ENCODE peak calls at places on chromosomes 13 and 19, in ten cellular contexts. R is H9; V is uterus; N is GM23248; X is keratinocyte; P is CD8-positive, alpha-beta memory T cell; A is H1; I is IMR-90; F is transverse colon; E is aorta. Q is an unnamed sample.

GRCh38 chr13:95258098-95258497 is 43.2 kb downstream of the ABCC4 start:
- DNase-seq in R (no peak), V (no peak), N (no peak), X (no peak), P (no peak), A (no peak), I (no peak), F (no peak), E (no peak), Q (no peak)

GRCh38 chr13:48302920-48303330 is 626 bp upstream of the RB1 start:
- DNase-seq in R (no peak), V (no peak), N (no peak), X (no peak), P (no peak), A (no peak), I (peak; percentile 37), F (no peak), E (no peak), Q (no peak)

GRCh38 chr19:1258161-1258492 is 9.7 kb downstream of the MIDN start:
- DNase-seq in R (no peak), V (no peak), N (no peak), X (no peak), P (no peak), A (no peak), I (no peak), F (no peak), E (no peak), Q (no peak)

GRCh38 chr13:92963029-92963428 is 263.6 kb upstream of the GPC6 start:
- DNase-seq in R (no peak), V (no peak), N (peak; percentile 37), X (no peak), P (no peak), A (no peak), I (peak; percentile 20), F (no peak), E (no peak), Q (no peak)

GRCh38 chr13:46962286-46962941 is 65.6 kb upstream of the HTR2A start:
- DNase-seq in R (no peak), V (no peak), N (peak; percentile 80), X (no peak), P (no peak), A (no peak), I (peak; percentile 73), F (no peak), E (no peak), Q (no peak)

GRCh38 chr19:56137405-56137804 is 3.7 kb upstream of the ZNF444 start:
- DNase-seq in R (no peak), V (no peak), N (no peak), X (no peak), P (no peak), A (no peak), I (no peak), F (peak; percentile 88), E (no peak), Q (no peak)

GRCh38 chr19:246551-246950 is 44.7 kb downstream of the PLPP2 start:
- DNase-seq in R (peak; percentile 44), V (no peak), N (no peak), X (no peak), P (no peak), A (peak; percentile 52), I (no peak), F (peak; percentile 7), E (no peak), Q (no peak)

GRCh38 chr13:105616313-105617075 is 919.0 kb downstream of the EFNB2 start:
- DNase-seq in R (no peak), V (no peak), N (no peak), X (no peak), P (no peak), A (no peak), I (peak; percentile 5), F (no peak), E (no peak), Q (no peak)

GRCh38 chr19:54415208-54415900 is at the start of gene TTYH1:
- DNase-seq in R (peak; percentile 62), V (no peak), N (no peak), X (no peak), P (no peak), A (peak; percentile 91), I (no peak), F (no peak), E (no peak), Q (peak; percentile 10)

GRCh38 chr13:24385902-24386301 is 76.5 kb downstream of the C1QTNF9 start:
- DNase-seq in R (no peak), V (no peak), N (no peak), X (no peak), P (no peak), A (no peak), I (no peak), F (no peak), E (no peak), Q (no peak)

GRCh38 chr13:57629821-57630235 is 1.7 kb upstream of the PCDH17 start:
- DNase-seq in R (peak; percentile 98), V (peak; percentile 48), N (peak; percentile 67), X (no peak), P (no peak), A (peak; percentile 97), I (peak; percentile 42), F (peak; percentile 27), E (peak; percentile 77), Q (peak; percentile 39)

GRCh38 chr13:112446867-112447266 is 70.7 kb downstream of the SPACA7 start:
- DNase-seq in R (peak; percentile 21), V (no peak), N (no peak), X (no peak), P (no peak), A (no peak), I (no peak), F (no peak), E (no peak), Q (no peak)

GRCh38 chr13:76717092-76717491 is 169.1 kb downstream of the KCTD12 start:
- DNase-seq in R (no peak), V (no peak), N (peak; percentile 85), X (no peak), P (no peak), A (no peak), I (peak; percentile 73), F (no peak), E (no peak), Q (no peak)

GRCh38 chr19:42989851-42990250 is 36.4 kb downstream of the PSG11 start:
- DNase-seq in R (no peak), V (no peak), N (no peak), X (peak; percentile 33), P (no peak), A (no peak), I (no peak), F (no peak), E (no peak), Q (no peak)

GRCh38 chr19:10332965-10333757 is at the start of gene RAVER1:
- DNase-seq in R (peak; percentile 97), V (peak; percentile 98), N (peak; percentile 100), X (peak; percentile 89), P (peak; percentile 99), A (peak; percentile 94), I (peak; percentile 97), F (peak; percentile 99), E (peak; percentile 98), Q (peak; percentile 97)

GRCh38 chr19:10333758-10334339 is 520 bp upstream of the RAVER1 start:
- DNase-seq in R (no peak), V (no peak), N (peak; percentile 48), X (no peak), P (no peak), A (peak; percentile 63), I (no peak), F (no peak), E (no peak), Q (no peak)

GRCh38 chr19:10329555-10329954 is 3.8 kb downstream of the RAVER1 start:
- DNase-seq in R (no peak), V (no peak), N (no peak), X (no peak), P (no peak), A (no peak), I (no peak), F (no peak), E (no peak), Q (no peak)

GRCh38 chr19:10334340-10335148 is 1.2 kb upstream of the RAVER1 start:
- DNase-seq in R (peak; percentile 95), V (peak; percentile 98), N (peak; percentile 99), X (peak; percentile 59), P (no peak), A (peak; percentile 99), I (peak; percentile 93), F (peak; percentile 97), E (peak; percentile 95), Q (peak; percentile 15)

GRCh38 chr19:10332158-10332964 is 968 bp downstream of the RAVER1 start:
- DNase-seq in R (no peak), V (no peak), N (peak; percentile 17), X (no peak), P (no peak), A (no peak), I (no peak), F (peak; percentile 71), E (no peak), Q (no peak)
- H3K27ac ChIP-seq in R (no peak overlapping the region), V (peak overlapping the region; percentile 96), N (peak overlapping the region; percentile 92), X (peak overlapping the region; percentile 82), P (peak overlapping the region; percentile 84), A (peak overlapping the region; percentile 76), I (peak overlapping the region; percentile 86), F (peak overlapping the region; percentile 95), E (no peak overlapping the region), Q (peak overlapping the region; percentile 91)

GRCh38 chr13:36918246-36919060 is 1.6 kb downstream of the SMAD9 start:
- DNase-seq in R (no peak), V (no peak), N (peak; percentile 58), X (no peak), P (no peak), A (no peak), I (peak; percentile 36), F (no peak), E (no peak), Q (no peak)
- H3K4me1 ChIP-seq in R (no peaks in the 10 kb centered on the region), V (no peaks in the 10 kb centered on the region), N (peaks cover 18% of the 10 kb centered on the region), X (peaks cover 5% of the 10 kb centered on the region), P (no peaks in the 10 kb centered on the region), A (peaks cover 4% of the 10 kb centered on the region), I (peaks cover 8% of the 10 kb centered on the region), F (peaks cover 7% of the 10 kb centered on the region), E (peaks cover 2% of the 10 kb centered on the region), Q (peaks cover 3% of the 10 kb centered on the region)

DNA sequence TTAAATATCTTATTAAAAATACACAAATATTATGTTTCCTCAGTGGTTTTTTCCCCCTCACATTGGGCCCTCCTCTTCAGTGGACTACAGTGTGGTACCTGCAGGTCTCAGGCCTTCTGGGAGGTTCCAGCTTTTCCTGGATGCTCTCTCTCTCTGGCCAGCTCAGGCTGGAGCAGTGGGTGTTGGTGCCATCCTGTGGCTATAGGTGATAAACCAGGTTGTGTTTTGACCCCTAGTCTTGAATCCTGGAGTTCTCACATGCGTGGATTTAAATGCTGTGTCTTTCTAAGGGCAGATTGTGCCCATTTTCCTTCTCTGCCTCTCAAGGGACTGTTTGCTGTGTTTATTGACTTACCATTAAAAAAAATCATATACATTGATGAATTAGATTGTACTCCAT is 41.2 kb upstream of the ZNF527 start:
- DNase-seq in R (peak; percentile 59), V (no peak), N (peak; percentile 16), X (no peak), P (no peak), A (no peak), I (no peak), F (no peak), E (no peak), Q (no peak)
- H3K9me3 ChIP-seq in R (no peaks in the 10 kb centered on the region), V (no peaks in the 10 kb centered on the region), N (no peaks in the 10 kb centered on the region), X (no peaks in the 10 kb centered on the region), P (no peaks in the 10 kb centered on the region), A (no peaks in the 10 kb centered on the region), I (no peaks in the 10 kb centered on the region), F (no peaks in the 10 kb centered on the region), E (no peaks in the 10 kb centered on the region), Q (no peaks in the 10 kb centered on the region)

DNA sequence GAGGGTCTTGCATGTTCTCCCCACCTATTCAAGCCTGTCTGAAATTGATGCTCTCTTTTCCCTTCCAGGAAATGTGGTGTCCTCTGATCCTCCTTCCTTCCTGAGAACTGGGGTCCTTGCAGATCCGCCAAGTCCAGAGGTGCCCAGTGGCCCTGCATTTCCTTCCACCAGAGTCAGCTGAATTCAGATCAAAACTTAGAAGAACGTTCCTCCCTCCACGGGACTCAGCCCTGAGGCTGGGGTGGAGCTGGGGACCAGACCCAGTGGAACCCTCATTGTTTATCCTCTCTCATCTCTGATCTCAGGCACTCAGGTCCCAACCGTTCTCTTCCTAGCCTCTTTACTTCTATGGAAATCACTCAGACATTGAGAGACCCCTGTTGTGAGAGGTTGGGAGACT is 477.3 kb downstream of the TSHZ3 start:
- DNase-seq in R (peak; percentile 5), V (no peak), N (no peak), X (no peak), P (no peak), A (no peak), I (no peak), F (no peak), E (no peak), Q (no peak)
- H3K27ac ChIP-seq in R (no peak overlapping the region), V (no peak overlapping the region), N (no peak overlapping the region), X (no peak overlapping the region), P (no peak overlapping the region), A (no peak overlapping the region), I (no peak overlapping the region), F (no peak overlapping the region), E (no peak overlapping the region), Q (no peak overlapping the region)

Q was measured in naive thymus-derived CD4-positive, alpha-beta T cell.